ENCODE peak calls at places on chromosome 9, in eight cellular contexts. One of them, this sample, is unnamed.

GRCh38 chr9:108869092-108869725 is 7.1 kb downstream of the ACTL7A start:
- DNase-seq in colonic mucosa: no peak
- DNase-seq in heart right ventricle: no peak
- DNase-seq in suprapubic skin: no peak
- DNase-seq in uterus: no peak
- DNase-seq in BJ: no peak
- DNase-seq in thyroid gland: peak; percentile 30
- DNase-seq in endodermal cell: no peak
- DNase-seq in this sample: no peak

GRCh38 chr9:106945727-106946690 is 83.0 kb downstream of the ZNF462 start:
- DNase-seq in uterus: no peak
- DNase-seq in suprapubic skin: no peak
- DNase-seq in thyroid gland: no peak
- DNase-seq in BJ: no peak
- DNase-seq in heart right ventricle: no peak
- DNase-seq in endodermal cell: no peak
- DNase-seq in colonic mucosa: no peak
- DNase-seq in this sample: no peak

GRCh38 chr9:73067074-73067473 is 84.6 kb upstream of the ANXA1 start:
- DNase-seq in endodermal cell: peak; percentile 64
- DNase-seq in BJ: no peak
- DNase-seq in colonic mucosa: no peak
- DNase-seq in thyroid gland: no peak
- DNase-seq in suprapubic skin: no peak
- DNase-seq in heart right ventricle: no peak
- DNase-seq in uterus: no peak
- DNase-seq in this sample: no peak

GRCh38 chr9:77667151-77667550 is 19.0 kb upstream of the GNA14 start:
- DNase-seq in uterus: no peak
- DNase-seq in colonic mucosa: no peak
- DNase-seq in thyroid gland: no peak
- DNase-seq in endodermal cell: no peak
- DNase-seq in heart right ventricle: no peak
- DNase-seq in BJ: no peak
- DNase-seq in suprapubic skin: no peak
- DNase-seq in this sample: no peak

GRCh38 chr9:129640871-129641750 is 840 bp downstream of the ASB6 start:
- DNase-seq in colonic mucosa: no peak
- DNase-seq in suprapubic skin: no peak
- DNase-seq in heart right ventricle: no peak
- DNase-seq in endodermal cell: no peak
- DNase-seq in uterus: no peak
- DNase-seq in thyroid gland: no peak
- DNase-seq in BJ: no peak
- DNase-seq in this sample: no peak

GRCh38 chr9:23821400-23822181 is 4.4 kb downstream of the ELAVL2 start:
- DNase-seq in BJ: no peak
- DNase-seq in uterus: no peak
- DNase-seq in heart right ventricle: peak; percentile 11
- DNase-seq in suprapubic skin: no peak
- DNase-seq in colonic mucosa: peak; percentile 55
- DNase-seq in thyroid gland: peak; percentile 20
- DNase-seq in endodermal cell: peak; percentile 89
- DNase-seq in this sample: peak; percentile 75

GRCh38 chr9:22693151-22693550 is 246.5 kb downstream of the DMRTA1 start:
- DNase-seq in thyroid gland: no peak
- DNase-seq in heart right ventricle: no peak
- DNase-seq in BJ: no peak
- DNase-seq in uterus: no peak
- DNase-seq in endodermal cell: no peak
- DNase-seq in colonic mucosa: no peak
- DNase-seq in suprapubic skin: no peak
- DNase-seq in this sample: no peak

GRCh38 chr9:112860466-112860865 is 30.2 kb downstream of the SLC46A2 start:
- DNase-seq in uterus: no peak
- DNase-seq in BJ: no peak
- DNase-seq in heart right ventricle: no peak
- DNase-seq in thyroid gland: no peak
- DNase-seq in colonic mucosa: no peak
- DNase-seq in suprapubic skin: no peak
- DNase-seq in endodermal cell: no peak
- DNase-seq in this sample: no peak

GRCh38 chr9:115038138-115038537 is 79.8 kb downstream of the TNC start:
- DNase-seq in colonic mucosa: no peak
- DNase-seq in thyroid gland: no peak
- DNase-seq in BJ: no peak
- DNase-seq in uterus: no peak
- DNase-seq in heart right ventricle: no peak
- DNase-seq in suprapubic skin: no peak
- DNase-seq in endodermal cell: no peak
- DNase-seq in this sample: no peak

GRCh38 chr9:31137850-31138160 is 1246.6 kb upstream of the ACO1 start:
- DNase-seq in thyroid gland: no peak
- DNase-seq in uterus: no peak
- DNase-seq in BJ: no peak
- DNase-seq in colonic mucosa: no peak
- DNase-seq in suprapubic skin: no peak
- DNase-seq in endodermal cell: no peak
- DNase-seq in heart right ventricle: no peak
- DNase-seq in this sample: no peak

GRCh38 chr9:5446451-5447236 is 3.7 kb upstream of the CD274 start:
- DNase-seq in colonic mucosa: no peak
- DNase-seq in uterus: no peak
- DNase-seq in thyroid gland: no peak
- DNase-seq in endodermal cell: no peak
- DNase-seq in suprapubic skin: no peak
- DNase-seq in BJ: no peak
- DNase-seq in heart right ventricle: no peak
- DNase-seq in this sample: no peak

GRCh38 chr9:77731930-77732329 is 83.8 kb upstream of the GNA14 start:
- DNase-seq in BJ: no peak
- DNase-seq in suprapubic skin: no peak
- DNase-seq in endodermal cell: no peak
- DNase-seq in thyroid gland: peak; percentile 77
- DNase-seq in colonic mucosa: no peak
- DNase-seq in heart right ventricle: no peak
- DNase-seq in uterus: no peak
- DNase-seq in this sample: no peak

GRCh38 chr9:121859646-121860045 is 208.2 kb downstream of the DAB2IP start:
- DNase-seq in thyroid gland: no peak
- DNase-seq in uterus: no peak
- DNase-seq in suprapubic skin: no peak
- DNase-seq in heart right ventricle: no peak
- DNase-seq in endodermal cell: peak; percentile 42
- DNase-seq in BJ: no peak
- DNase-seq in colonic mucosa: no peak
- DNase-seq in this sample: no peak

GRCh38 chr9:72623156-72623555 is 101.7 kb downstream of the TMC1 start:
- DNase-seq in thyroid gland: no peak
- DNase-seq in endodermal cell: no peak
- DNase-seq in uterus: no peak
- DNase-seq in BJ: no peak
- DNase-seq in suprapubic skin: no peak
- DNase-seq in heart right ventricle: no peak
- DNase-seq in colonic mucosa: no peak
- DNase-seq in this sample: no peak

GRCh38 chr9:7671847-7672246 is 127.7 kb downstream of the DMAC1 start:
- DNase-seq in endodermal cell: no peak
- DNase-seq in colonic mucosa: no peak
- DNase-seq in suprapubic skin: no peak
- DNase-seq in BJ: no peak
- DNase-seq in heart right ventricle: no peak
- DNase-seq in uterus: no peak
- DNase-seq in thyroid gland: no peak
- DNase-seq in this sample: no peak

GRCh38 chr9:71897573-71897972 is 13.4 kb downstream of the ABHD17B start:
- DNase-seq in endodermal cell: no peak
- DNase-seq in suprapubic skin: no peak
- DNase-seq in colonic mucosa: no peak
- DNase-seq in thyroid gland: no peak
- DNase-seq in heart right ventricle: no peak
- DNase-seq in uterus: no peak
- DNase-seq in BJ: no peak
- DNase-seq in this sample: no peak

GRCh38 chr9:125906144-125906543 is 159.0 kb downstream of the PBX3 start:
- DNase-seq in BJ: peak; percentile 44
- DNase-seq in heart right ventricle: no peak
- DNase-seq in suprapubic skin: no peak
- DNase-seq in thyroid gland: no peak
- DNase-seq in uterus: no peak
- DNase-seq in colonic mucosa: no peak
- DNase-seq in endodermal cell: no peak
- DNase-seq in this sample: no peak

GRCh38 chr9:111482656-111483418 is 1.3 kb downstream of the ECPAS start:
- DNase-seq in thyroid gland: peak; percentile 77
- DNase-seq in heart right ventricle: peak; percentile 75
- DNase-seq in suprapubic skin: peak; percentile 90
- DNase-seq in uterus: peak; percentile 70
- DNase-seq in BJ: no peak
- DNase-seq in endodermal cell: peak; percentile 91
- DNase-seq in colonic mucosa: peak; percentile 82
- DNase-seq in this sample: peak; percentile 94

GRCh38 chr9:134328841-134329575 is 2.8 kb downstream of the RXRA start:
- DNase-seq in BJ: no peak
- DNase-seq in heart right ventricle: peak; percentile 69
- DNase-seq in suprapubic skin: no peak
- DNase-seq in uterus: peak; percentile 67
- DNase-seq in thyroid gland: peak; percentile 47
- DNase-seq in colonic mucosa: peak; percentile 84
- DNase-seq in endodermal cell: no peak
- DNase-seq in this sample: peak; percentile 76

GRCh38 chr9:4559238-4560182 is 69.2 kb downstream of the SLC1A1 start:
- DNase-seq in BJ: no peak
- DNase-seq in heart right ventricle: no peak
- DNase-seq in uterus: no peak
- DNase-seq in endodermal cell: no peak
- DNase-seq in colonic mucosa: no peak
- DNase-seq in thyroid gland: no peak
- DNase-seq in suprapubic skin: no peak
- DNase-seq in this sample: no peak

GRCh38 chr9:18379073-18379811 is 94.7 kb upstream of the ADAMTSL1 start:
- DNase-seq in suprapubic skin: no peak
- DNase-seq in BJ: peak; percentile 50
- DNase-seq in endodermal cell: no peak
- DNase-seq in uterus: no peak
- DNase-seq in heart right ventricle: no peak
- DNase-seq in thyroid gland: no peak
- DNase-seq in colonic mucosa: no peak
- DNase-seq in this sample: no peak

GRCh38 chr9:33170464-33171156 is 3.5 kb upstream of the B4GALT1 start:
- DNase-seq in uterus: no peak
- DNase-seq in endodermal cell: peak; percentile 80
- DNase-seq in heart right ventricle: peak; percentile 64
- DNase-seq in suprapubic skin: peak; percentile 84
- DNase-seq in colonic mucosa: peak; percentile 57
- DNase-seq in BJ: no peak
- DNase-seq in thyroid gland: peak; percentile 61
- DNase-seq in this sample: peak; percentile 70
- H3K4me3 ChIP-seq in uterus: no peak overlapping the region
- H3K4me3 ChIP-seq in endodermal cell: no peak overlapping the region
- H3K4me3 ChIP-seq in heart right ventricle: no peak overlapping the region
- H3K4me3 ChIP-seq in suprapubic skin: no peak overlapping the region
- H3K4me3 ChIP-seq in colonic mucosa: no peak overlapping the region
- H3K4me3 ChIP-seq in BJ: no peak overlapping the region
- H3K4me3 ChIP-seq in thyroid gland: no peak overlapping the region
- H3K4me3 ChIP-seq in this sample: no peak overlapping the region

DNA sequence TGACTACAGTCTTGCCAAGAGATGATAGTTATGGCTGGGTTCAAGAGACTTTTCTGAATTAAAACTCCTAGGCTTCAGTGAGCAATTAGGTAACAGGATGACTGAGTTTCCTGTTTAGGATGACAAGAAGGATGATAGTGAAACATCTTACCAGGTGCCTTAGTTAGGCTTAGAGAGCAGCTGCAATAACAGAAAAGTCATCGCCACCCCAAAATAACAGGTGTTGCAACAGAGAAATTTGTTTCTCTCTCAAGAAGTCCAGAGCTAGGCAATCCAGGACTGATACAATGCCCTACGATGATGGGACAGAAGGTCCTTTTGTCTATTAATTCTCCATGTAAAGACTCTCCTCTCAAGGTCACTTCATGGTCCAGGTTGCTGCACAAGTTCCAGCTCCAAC is 361.8 kb downstream of the CAAP1 start:
- DNase-seq in colonic mucosa: no peak
- DNase-seq in endodermal cell: no peak
- DNase-seq in thyroid gland: no peak
- DNase-seq in BJ: no peak
- DNase-seq in heart right ventricle: no peak
- DNase-seq in uterus: no peak
- DNase-seq in suprapubic skin: no peak
- DNase-seq in this sample: no peak
- TF ChIP-seq CTCF in colonic mucosa: no peak
- TF ChIP-seq CTCF in endodermal cell: no peak
- TF ChIP-seq CTCF in thyroid gland: no peak
- TF ChIP-seq CTCF in BJ: no peak
- TF ChIP-seq CTCF in heart right ventricle: no peak
- TF ChIP-seq CTCF in uterus: no peak
- TF ChIP-seq CTCF in suprapubic skin: no peak
- TF ChIP-seq CTCF in this sample: no peak

DNA sequence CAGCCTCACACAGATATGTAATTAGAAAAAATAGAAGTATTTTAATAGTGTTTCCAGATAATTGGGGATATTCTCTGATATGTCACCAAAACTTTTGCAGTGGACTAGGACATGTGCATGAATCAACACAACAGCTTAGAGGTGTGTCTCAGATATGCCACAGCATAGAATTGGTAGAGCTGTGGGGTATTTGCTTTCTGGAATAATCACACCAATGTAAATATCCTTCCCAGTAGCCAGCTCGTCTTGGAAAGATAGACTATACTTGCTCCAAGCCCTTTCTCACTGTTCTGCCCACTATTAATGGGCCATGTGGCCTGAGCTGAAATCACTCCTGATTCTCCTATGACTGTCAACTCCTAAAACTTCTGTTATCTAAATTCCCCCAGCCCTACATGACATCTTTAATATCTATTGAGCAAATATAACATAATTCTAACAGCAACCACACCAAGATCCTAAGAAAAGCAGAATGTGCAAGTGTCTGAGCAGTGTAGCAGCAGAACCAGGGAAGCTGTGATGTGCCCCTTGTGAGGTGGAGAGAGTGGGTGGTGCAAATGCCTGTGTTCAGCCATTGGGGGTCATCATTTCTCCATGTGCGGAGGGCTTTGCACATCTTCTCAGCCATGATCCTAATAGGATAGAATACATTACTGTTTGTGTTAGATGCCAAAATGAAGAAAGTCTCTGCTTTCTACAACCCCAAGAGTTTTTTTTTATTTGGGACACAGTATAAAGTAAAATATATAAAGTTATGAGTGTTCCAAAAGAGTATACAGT is 65.0 kb downstream of the MELK start:
- DNase-seq in colonic mucosa: no peak
- DNase-seq in heart right ventricle: no peak
- DNase-seq in thyroid gland: no peak
- DNase-seq in suprapubic skin: no peak
- DNase-seq in uterus: no peak
- DNase-seq in BJ: no peak
- DNase-seq in endodermal cell: no peak
- DNase-seq in this sample: no peak
- H3K36me3 ChIP-seq in colonic mucosa: no peaks in the 10 kb centered on the region
- H3K36me3 ChIP-seq in heart right ventricle: no peaks in the 10 kb centered on the region
- H3K36me3 ChIP-seq in thyroid gland: no peaks in the 10 kb centered on the region
- H3K36me3 ChIP-seq in suprapubic skin: no peaks in the 10 kb centered on the region
- H3K36me3 ChIP-seq in uterus: no peaks in the 10 kb centered on the region
- H3K36me3 ChIP-seq in BJ: no peaks in the 10 kb centered on the region
- H3K36me3 ChIP-seq in endodermal cell: peaks cover 83% of the 10 kb centered on the region
- H3K36me3 ChIP-seq in this sample: no peaks in the 10 kb centered on the region

GRCh38 chr9:35909687-35910612 is 660 bp downstream of the SPAAR start:
- DNase-seq in BJ: no peak
- DNase-seq in heart right ventricle: peak; percentile 49
- DNase-seq in thyroid gland: no peak
- DNase-seq in suprapubic skin: no peak
- DNase-seq in uterus: no peak
- DNase-seq in endodermal cell: peak; percentile 65
- DNase-seq in colonic mucosa: no peak
- DNase-seq in this sample: no peak
- H3K4me3 ChIP-seq in BJ: no peak overlapping the region
- H3K4me3 ChIP-seq in heart right ventricle: peak overlapping the region; percentile 47
- H3K4me3 ChIP-seq in thyroid gland: no peak overlapping the region
- H3K4me3 ChIP-seq in suprapubic skin: no peak overlapping the region
- H3K4me3 ChIP-seq in uterus: no peak overlapping the region
- H3K4me3 ChIP-seq in endodermal cell: no peak overlapping the region
- H3K4me3 ChIP-seq in colonic mucosa: no peak overlapping the region
- H3K4me3 ChIP-seq in this sample: no peak overlapping the region

This sample was measured in left lung.